ENCODE peak calls at places on chromosomes 2 and 18, in four cellular contexts. C is OCI-LY7, R is testis, S is transverse colon. A is an unnamed sample.

GRCh38 chr2:171274757-171275156 is 114.1 kb upstream of the TLK1 start:
- DNase-seq in C (no peak), R (no peak), S (no peak), A (no peak)

GRCh38 chr2:30695749-30696148 is 111.5 kb downstream of the CAPN13 start:
- DNase-seq in C (no peak), R (no peak), S (no peak), A (no peak)

GRCh38 chr2:145100301-145100700 is 580.4 kb upstream of the ZEB2 start:
- DNase-seq in C (no peak), R (no peak), S (no peak), A (no peak)

GRCh38 chr2:235669983-235670962 is 176.4 kb downstream of the AGAP1 start:
- DNase-seq in C (no peak), R (peak; percentile 79), S (peak; percentile 70), A (peak; percentile 92)

GRCh38 chr2:50773533-50773932 is 258.4 kb downstream of the NRXN1 start:
- DNase-seq in C (no peak), R (no peak), S (no peak), A (no peak)

GRCh38 chr2:127674241-127675209 is 805 bp downstream of the LIMS2 start:
- DNase-seq in C (no peak), R (peak; percentile 13), S (no peak), A (peak; percentile 91)

GRCh38 chr2:133194068-133194655 is 374.1 kb downstream of the NCKAP5 start:
- DNase-seq in C (no peak), R (no peak), S (no peak), A (no peak)

GRCh38 chr18:44668280-44668975 is 12.3 kb upstream of the SETBP1 start:
- DNase-seq in C (no peak), R (no peak), S (no peak), A (no peak)

GRCh38 chr2:102915128-102915527 is 153.3 kb downstream of the TMEM182 start:
- DNase-seq in C (no peak), R (no peak), S (no peak), A (no peak)

GRCh38 chr18:47118986-47119385 is 31.3 kb downstream of the HDHD2 start:
- DNase-seq in C (no peak), R (no peak), S (no peak), A (no peak)

GRCh38 chr2:172964511-172964910 is 111.1 kb upstream of the MAP3K20 start:
- DNase-seq in C (no peak), R (no peak), S (no peak), A (no peak)

GRCh38 chr2:55031505-55031904 is 18.7 kb downstream of the RTN4 start:
- DNase-seq in C (no peak), R (no peak), S (no peak), A (no peak)

GRCh38 chr2:67719351-67719750 is 322.2 kb downstream of the ETAA1 start:
- DNase-seq in C (no peak), R (no peak), S (no peak), A (no peak)

DNA sequence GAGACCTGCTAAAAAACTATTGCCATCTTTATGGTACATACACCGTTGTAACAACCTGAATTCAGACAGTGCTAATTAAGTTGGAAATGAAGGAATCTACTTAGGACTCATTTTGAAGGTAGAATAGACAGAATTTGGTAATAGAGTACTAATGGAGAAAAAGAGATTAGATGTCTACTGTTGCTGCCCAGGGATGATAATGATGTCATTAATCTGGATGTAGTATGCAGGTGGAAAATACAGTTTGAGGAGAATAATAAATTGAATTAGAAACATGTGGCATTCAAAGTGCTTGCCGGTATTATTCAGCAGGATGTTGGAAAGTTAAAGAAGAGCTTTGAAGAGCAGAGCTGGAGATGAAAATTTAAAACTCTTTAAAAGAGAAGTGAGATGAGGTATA is 44.8 kb downstream of the DIS3L2 start:
- DNase-seq in C (no peak), R (no peak), S (no peak), A (no peak)
- H3K36me3 ChIP-seq in C (no peaks in the 10 kb centered on the region), R (no peaks in the 10 kb centered on the region), S (no peaks in the 10 kb centered on the region), A (no peaks in the 10 kb centered on the region)

GRCh38 chr2:74168739-74169138 is 9.9 kb downstream of the MOB1A start:
- DNase-seq in C (no peak), R (no peak), S (no peak), A (no peak)

GRCh38 chr2:74162951-74163350 is 15.2 kb upstream of the BOLA3 start:
- DNase-seq in C (no peak), R (no peak), S (no peak), A (no peak)

GRCh38 chr2:74164761-74165160 is 13.9 kb downstream of the MOB1A start:
- DNase-seq in C (no peak), R (no peak), S (no peak), A (no peak)
- H3K36me3 ChIP-seq in C (peaks cover 100% of the 10 kb centered on the region), R (no peaks in the 10 kb centered on the region), S (no peaks in the 10 kb centered on the region), A (peaks cover 100% of the 10 kb centered on the region)

DNA sequence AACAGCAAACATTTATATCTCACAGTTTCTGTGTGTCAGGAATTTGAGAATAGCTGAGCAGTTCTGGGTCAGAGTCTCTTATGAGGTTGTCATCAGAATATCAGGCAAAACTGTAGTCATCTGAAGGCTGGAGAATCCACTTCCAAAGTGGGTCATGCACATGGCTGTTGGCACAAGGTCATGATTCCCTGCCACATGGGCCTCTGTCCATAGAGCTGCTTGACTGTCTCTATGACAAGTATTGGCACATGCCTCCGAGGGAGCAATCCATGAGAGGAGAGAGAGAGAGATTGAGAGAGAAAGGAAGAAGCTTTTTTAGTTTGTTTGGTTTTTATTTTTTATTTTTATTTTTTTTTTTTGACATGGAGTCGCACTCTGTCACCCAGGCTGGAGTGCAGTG is 101.8 kb upstream of the DDX18 start:
- DNase-seq in C (no peak), R (no peak), S (no peak), A (no peak)
- H3K36me3 ChIP-seq in C (no peaks in the 10 kb centered on the region), R (no peaks in the 10 kb centered on the region), S (no peaks in the 10 kb centered on the region), A (no peaks in the 10 kb centered on the region)

GRCh38 chr2:233289590-233290424 is 17.8 kb upstream of the SAG start:
- DNase-seq in C (no peak), R (no peak), S (no peak), A (no peak)
- H3K36me3 ChIP-seq in C (peaks cover 97% of the 10 kb centered on the region), R (no peaks in the 10 kb centered on the region), S (no peaks in the 10 kb centered on the region), A (peaks cover 68% of the 10 kb centered on the region)

DNA sequence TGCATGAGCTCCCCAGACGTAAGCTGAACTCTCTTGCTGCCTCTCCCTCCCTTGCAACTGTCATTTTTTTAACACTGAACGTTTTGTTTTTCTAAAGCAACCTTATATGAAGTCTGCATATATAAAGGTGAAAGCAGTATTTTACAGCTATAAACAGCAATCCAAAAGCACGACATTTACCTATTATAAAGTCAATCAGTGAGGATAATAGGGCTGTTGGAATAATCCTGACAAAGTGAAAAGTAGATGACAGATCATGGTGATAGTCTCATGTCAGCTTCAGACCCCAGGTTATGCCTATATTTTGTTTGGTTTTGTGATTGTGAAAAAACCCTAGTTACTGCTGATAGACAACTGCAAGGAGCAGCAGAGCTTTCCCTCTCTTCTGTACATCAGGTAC is 195.8 kb downstream of the TNS1 start:
- DNase-seq in C (no peak), R (no peak), S (no peak), A (no peak)
- H3K36me3 ChIP-seq in C (no peaks in the 10 kb centered on the region), R (no peaks in the 10 kb centered on the region), S (no peaks in the 10 kb centered on the region), A (peaks cover 95% of the 10 kb centered on the region)

GRCh38 chr2:86134709-86135108 is 28.7 kb downstream of the PTCD3 start:
- DNase-seq in C (no peak), R (no peak), S (no peak), A (no peak)
- H3K36me3 ChIP-seq in C (peaks cover 100% of the 10 kb centered on the region), R (no peaks in the 10 kb centered on the region), S (no peaks in the 10 kb centered on the region), A (peaks cover 98% of the 10 kb centered on the region)

A was measured in upper lobe of left lung.